ENCODE peak calls at places on chromosomes 11 and 22, in five cellular contexts. One of them, this sample, is unnamed.

GRCh38 chr22:20432244-20432686 is 5.4 kb downstream of the SCARF2 start:
- DNase-seq in activated gamma-delta T cell treated with Interleukin-2 at 50 U/mL for 16 hours: no peak
- DNase-seq in activated effector memory CD4-positive, alpha-beta T cell treated with anti-CD3 and anti-CD28 coated beads, Interleukin-2, amount 50 U/mL, for 16 hours: no peak
- DNase-seq in dorsolateral prefrontal cortex: no peak
- DNase-seq in nephron progenitor cell: no peak
- DNase-seq in this sample: peak

GRCh38 chr11:66032962-66033735 is 6.9 kb upstream of the CATSPER1 start:
- DNase-seq in activated gamma-delta T cell treated with Interleukin-2 at 50 U/mL for 16 hours: no peak
- DNase-seq in activated effector memory CD4-positive, alpha-beta T cell treated with anti-CD3 and anti-CD28 coated beads, Interleukin-2, amount 50 U/mL, for 16 hours: no peak
- DNase-seq in dorsolateral prefrontal cortex: no peak
- DNase-seq in nephron progenitor cell: no peak
- DNase-seq in this sample: no peak

GRCh38 chr11:8229299-8230177 is 34.1 kb downstream of the LMO1 start:
- DNase-seq in activated gamma-delta T cell treated with Interleukin-2 at 50 U/mL for 16 hours: no peak
- DNase-seq in activated effector memory CD4-positive, alpha-beta T cell treated with anti-CD3 and anti-CD28 coated beads, Interleukin-2, amount 50 U/mL, for 16 hours: no peak
- DNase-seq in dorsolateral prefrontal cortex: no peak
- DNase-seq in nephron progenitor cell: no peak
- DNase-seq in this sample: peak

GRCh38 chr11:108927791-108928545 is 263.1 kb downstream of the DDX10 start:
- DNase-seq in activated gamma-delta T cell treated with Interleukin-2 at 50 U/mL for 16 hours: no peak
- DNase-seq in activated effector memory CD4-positive, alpha-beta T cell treated with anti-CD3 and anti-CD28 coated beads, Interleukin-2, amount 50 U/mL, for 16 hours: no peak
- DNase-seq in dorsolateral prefrontal cortex: no peak
- DNase-seq in nephron progenitor cell: no peak
- DNase-seq in this sample: no peak

GRCh38 chr11:118916842-118917388 is 8.8 kb downstream of the BCL9L start:
- DNase-seq in activated gamma-delta T cell treated with Interleukin-2 at 50 U/mL for 16 hours: no peak
- DNase-seq in activated effector memory CD4-positive, alpha-beta T cell treated with anti-CD3 and anti-CD28 coated beads, Interleukin-2, amount 50 U/mL, for 16 hours: no peak
- DNase-seq in dorsolateral prefrontal cortex: no peak
- DNase-seq in nephron progenitor cell: peak
- DNase-seq in this sample: no peak

GRCh38 chr11:110207089-110207488 is 89.3 kb downstream of the RDX start:
- DNase-seq in activated gamma-delta T cell treated with Interleukin-2 at 50 U/mL for 16 hours: no peak
- DNase-seq in activated effector memory CD4-positive, alpha-beta T cell treated with anti-CD3 and anti-CD28 coated beads, Interleukin-2, amount 50 U/mL, for 16 hours: no peak
- DNase-seq in dorsolateral prefrontal cortex: no peak
- DNase-seq in nephron progenitor cell: no peak
- DNase-seq in this sample: no peak

GRCh38 chr22:49548356-49549202 is 279.1 kb downstream of the BRD1 start:
- DNase-seq in activated gamma-delta T cell treated with Interleukin-2 at 50 U/mL for 16 hours: no peak
- DNase-seq in activated effector memory CD4-positive, alpha-beta T cell treated with anti-CD3 and anti-CD28 coated beads, Interleukin-2, amount 50 U/mL, for 16 hours: peak
- DNase-seq in dorsolateral prefrontal cortex: peak
- DNase-seq in nephron progenitor cell: no peak
- DNase-seq in this sample: peak

GRCh38 chr11:44446341-44446712 is 119.1 kb upstream of the CD82 start:
- DNase-seq in activated gamma-delta T cell treated with Interleukin-2 at 50 U/mL for 16 hours: no peak
- DNase-seq in activated effector memory CD4-positive, alpha-beta T cell treated with anti-CD3 and anti-CD28 coated beads, Interleukin-2, amount 50 U/mL, for 16 hours: no peak
- DNase-seq in dorsolateral prefrontal cortex: no peak
- DNase-seq in nephron progenitor cell: no peak
- DNase-seq in this sample: no peak

GRCh38 chr11:72989727-72990126 is 152.4 kb downstream of the FCHSD2 start:
- DNase-seq in activated gamma-delta T cell treated with Interleukin-2 at 50 U/mL for 16 hours: no peak
- DNase-seq in activated effector memory CD4-positive, alpha-beta T cell treated with anti-CD3 and anti-CD28 coated beads, Interleukin-2, amount 50 U/mL, for 16 hours: no peak
- DNase-seq in dorsolateral prefrontal cortex: no peak
- DNase-seq in nephron progenitor cell: no peak
- DNase-seq in this sample: no peak

GRCh38 chr11:13120691-13121090 is 111.6 kb downstream of the RASSF10 start:
- DNase-seq in activated gamma-delta T cell treated with Interleukin-2 at 50 U/mL for 16 hours: no peak
- DNase-seq in activated effector memory CD4-positive, alpha-beta T cell treated with anti-CD3 and anti-CD28 coated beads, Interleukin-2, amount 50 U/mL, for 16 hours: no peak
- DNase-seq in dorsolateral prefrontal cortex: no peak
- DNase-seq in nephron progenitor cell: no peak
- DNase-seq in this sample: no peak

GRCh38 chr11:22785251-22785650 is 44.4 kb downstream of the SVIP start:
- DNase-seq in activated gamma-delta T cell treated with Interleukin-2 at 50 U/mL for 16 hours: no peak
- DNase-seq in activated effector memory CD4-positive, alpha-beta T cell treated with anti-CD3 and anti-CD28 coated beads, Interleukin-2, amount 50 U/mL, for 16 hours: no peak
- DNase-seq in dorsolateral prefrontal cortex: no peak
- DNase-seq in nephron progenitor cell: no peak
- DNase-seq in this sample: no peak

GRCh38 chr11:117022526-117022925 is 75.7 kb downstream of the SIK3 start:
- DNase-seq in activated gamma-delta T cell treated with Interleukin-2 at 50 U/mL for 16 hours: no peak
- DNase-seq in activated effector memory CD4-positive, alpha-beta T cell treated with anti-CD3 and anti-CD28 coated beads, Interleukin-2, amount 50 U/mL, for 16 hours: no peak
- DNase-seq in dorsolateral prefrontal cortex: no peak
- DNase-seq in nephron progenitor cell: no peak
- DNase-seq in this sample: no peak

GRCh38 chr11:66974724-66975402 is at the start of gene C11orf86:
- DNase-seq in activated gamma-delta T cell treated with Interleukin-2 at 50 U/mL for 16 hours: no peak
- DNase-seq in activated effector memory CD4-positive, alpha-beta T cell treated with anti-CD3 and anti-CD28 coated beads, Interleukin-2, amount 50 U/mL, for 16 hours: no peak
- DNase-seq in dorsolateral prefrontal cortex: no peak
- DNase-seq in nephron progenitor cell: peak
- DNase-seq in this sample: no peak

GRCh38 chr11:1830119-1830499 is 4.7 kb upstream of the SYT8 start:
- DNase-seq in activated gamma-delta T cell treated with Interleukin-2 at 50 U/mL for 16 hours: no peak
- DNase-seq in activated effector memory CD4-positive, alpha-beta T cell treated with anti-CD3 and anti-CD28 coated beads, Interleukin-2, amount 50 U/mL, for 16 hours: peak
- DNase-seq in dorsolateral prefrontal cortex: no peak
- DNase-seq in nephron progenitor cell: no peak
- DNase-seq in this sample: no peak

GRCh38 chr22:27370281-27370680 is 431.3 kb downstream of the MN1 start:
- DNase-seq in activated gamma-delta T cell treated with Interleukin-2 at 50 U/mL for 16 hours: no peak
- DNase-seq in activated effector memory CD4-positive, alpha-beta T cell treated with anti-CD3 and anti-CD28 coated beads, Interleukin-2, amount 50 U/mL, for 16 hours: no peak
- DNase-seq in dorsolateral prefrontal cortex: no peak
- DNase-seq in nephron progenitor cell: no peak
- DNase-seq in this sample: no peak

GRCh38 chr11:47879259-47880184 is 31.4 kb upstream of the NUP160 start:
- DNase-seq in activated gamma-delta T cell treated with Interleukin-2 at 50 U/mL for 16 hours: no peak
- DNase-seq in activated effector memory CD4-positive, alpha-beta T cell treated with anti-CD3 and anti-CD28 coated beads, Interleukin-2, amount 50 U/mL, for 16 hours: no peak
- DNase-seq in dorsolateral prefrontal cortex: no peak
- DNase-seq in nephron progenitor cell: no peak
- DNase-seq in this sample: no peak

GRCh38 chr22:41642711-41643110 is 21.6 kb downstream of the XRCC6 start:
- DNase-seq in activated gamma-delta T cell treated with Interleukin-2 at 50 U/mL for 16 hours: no peak
- DNase-seq in activated effector memory CD4-positive, alpha-beta T cell treated with anti-CD3 and anti-CD28 coated beads, Interleukin-2, amount 50 U/mL, for 16 hours: no peak
- DNase-seq in dorsolateral prefrontal cortex: no peak
- DNase-seq in nephron progenitor cell: no peak
- DNase-seq in this sample: no peak

GRCh38 chr11:77409046-77409445 is 64.8 kb downstream of the PAK1 start:
- DNase-seq in activated gamma-delta T cell treated with Interleukin-2 at 50 U/mL for 16 hours: no peak
- DNase-seq in activated effector memory CD4-positive, alpha-beta T cell treated with anti-CD3 and anti-CD28 coated beads, Interleukin-2, amount 50 U/mL, for 16 hours: no peak
- DNase-seq in dorsolateral prefrontal cortex: no peak
- DNase-seq in nephron progenitor cell: no peak
- DNase-seq in this sample: no peak

GRCh38 chr11:92131289-92131890 is 93.2 kb upstream of the FAT3 start:
- DNase-seq in activated gamma-delta T cell treated with Interleukin-2 at 50 U/mL for 16 hours: no peak
- DNase-seq in activated effector memory CD4-positive, alpha-beta T cell treated with anti-CD3 and anti-CD28 coated beads, Interleukin-2, amount 50 U/mL, for 16 hours: no peak
- DNase-seq in dorsolateral prefrontal cortex: no peak
- DNase-seq in nephron progenitor cell: no peak
- DNase-seq in this sample: no peak

GRCh38 chr11:87173185-87174039 is 135.7 kb downstream of the TMEM135 start:
- DNase-seq in activated gamma-delta T cell treated with Interleukin-2 at 50 U/mL for 16 hours: no peak
- DNase-seq in activated effector memory CD4-positive, alpha-beta T cell treated with anti-CD3 and anti-CD28 coated beads, Interleukin-2, amount 50 U/mL, for 16 hours: no peak
- DNase-seq in dorsolateral prefrontal cortex: no peak
- DNase-seq in nephron progenitor cell: no peak
- DNase-seq in this sample: no peak

GRCh38 chr11:14578551-14578956 is 58.4 kb upstream of the PSMA1 start:
- DNase-seq in activated gamma-delta T cell treated with Interleukin-2 at 50 U/mL for 16 hours: peak
- DNase-seq in activated effector memory CD4-positive, alpha-beta T cell treated with anti-CD3 and anti-CD28 coated beads, Interleukin-2, amount 50 U/mL, for 16 hours: peak
- DNase-seq in dorsolateral prefrontal cortex: no peak
- DNase-seq in nephron progenitor cell: no peak
- DNase-seq in this sample: no peak

GRCh38 chr11:83403990-83404389 is 117.8 kb upstream of the CCDC90B start:
- DNase-seq in activated gamma-delta T cell treated with Interleukin-2 at 50 U/mL for 16 hours: no peak
- DNase-seq in activated effector memory CD4-positive, alpha-beta T cell treated with anti-CD3 and anti-CD28 coated beads, Interleukin-2, amount 50 U/mL, for 16 hours: no peak
- DNase-seq in dorsolateral prefrontal cortex: no peak
- DNase-seq in nephron progenitor cell: no peak
- DNase-seq in this sample: no peak

GRCh38 chr22:49849161-49850020 is 4.3 kb upstream of the ZBED4 start:
- DNase-seq in activated gamma-delta T cell treated with Interleukin-2 at 50 U/mL for 16 hours: no peak
- DNase-seq in activated effector memory CD4-positive, alpha-beta T cell treated with anti-CD3 and anti-CD28 coated beads, Interleukin-2, amount 50 U/mL, for 16 hours: peak
- DNase-seq in dorsolateral prefrontal cortex: no peak
- DNase-seq in nephron progenitor cell: peak
- DNase-seq in this sample: peak

GRCh38 chr22:49212466-49212865 is 615.2 kb downstream of the BRD1 start:
- DNase-seq in activated gamma-delta T cell treated with Interleukin-2 at 50 U/mL for 16 hours: no peak
- DNase-seq in activated effector memory CD4-positive, alpha-beta T cell treated with anti-CD3 and anti-CD28 coated beads, Interleukin-2, amount 50 U/mL, for 16 hours: peak
- DNase-seq in dorsolateral prefrontal cortex: peak
- DNase-seq in nephron progenitor cell: no peak
- DNase-seq in this sample: peak

GRCh38 chr11:22640862-22641261 is 15.2 kb upstream of the FANCF start:
- DNase-seq in activated gamma-delta T cell treated with Interleukin-2 at 50 U/mL for 16 hours: no peak
- DNase-seq in activated effector memory CD4-positive, alpha-beta T cell treated with anti-CD3 and anti-CD28 coated beads, Interleukin-2, amount 50 U/mL, for 16 hours: no peak
- DNase-seq in dorsolateral prefrontal cortex: no peak
- DNase-seq in nephron progenitor cell: no peak
- DNase-seq in this sample: no peak

GRCh38 chr11:11177156-11177808 is 175.8 kb downstream of the CSNK2A3 start:
- DNase-seq in activated gamma-delta T cell treated with Interleukin-2 at 50 U/mL for 16 hours: no peak
- DNase-seq in activated effector memory CD4-positive, alpha-beta T cell treated with anti-CD3 and anti-CD28 coated beads, Interleukin-2, amount 50 U/mL, for 16 hours: no peak
- DNase-seq in dorsolateral prefrontal cortex: no peak
- DNase-seq in nephron progenitor cell: no peak
- DNase-seq in this sample: no peak

GRCh38 chr11:131670876-131671275 is 300.5 kb downstream of the NTM start:
- DNase-seq in activated gamma-delta T cell treated with Interleukin-2 at 50 U/mL for 16 hours: no peak
- DNase-seq in activated effector memory CD4-positive, alpha-beta T cell treated with anti-CD3 and anti-CD28 coated beads, Interleukin-2, amount 50 U/mL, for 16 hours: no peak
- DNase-seq in dorsolateral prefrontal cortex: no peak
- DNase-seq in nephron progenitor cell: no peak
- DNase-seq in this sample: no peak

GRCh38 chr22:42678894-42679293 is 29.7 kb upstream of the CYB5R3 start:
- DNase-seq in activated gamma-delta T cell treated with Interleukin-2 at 50 U/mL for 16 hours: no peak
- DNase-seq in activated effector memory CD4-positive, alpha-beta T cell treated with anti-CD3 and anti-CD28 coated beads, Interleukin-2, amount 50 U/mL, for 16 hours: no peak
- DNase-seq in dorsolateral prefrontal cortex: no peak
- DNase-seq in nephron progenitor cell: no peak
- DNase-seq in this sample: no peak

GRCh38 chr11:111427471-111427912 is 48.4 kb upstream of the POU2AF1 start:
- DNase-seq in activated gamma-delta T cell treated with Interleukin-2 at 50 U/mL for 16 hours: no peak
- DNase-seq in activated effector memory CD4-positive, alpha-beta T cell treated with anti-CD3 and anti-CD28 coated beads, Interleukin-2, amount 50 U/mL, for 16 hours: no peak
- DNase-seq in dorsolateral prefrontal cortex: no peak
- DNase-seq in nephron progenitor cell: no peak
- DNase-seq in this sample: no peak

GRCh38 chr11:99773646-99774045 is 752.9 kb downstream of the CNTN5 start:
- DNase-seq in activated gamma-delta T cell treated with Interleukin-2 at 50 U/mL for 16 hours: no peak
- DNase-seq in activated effector memory CD4-positive, alpha-beta T cell treated with anti-CD3 and anti-CD28 coated beads, Interleukin-2, amount 50 U/mL, for 16 hours: no peak
- DNase-seq in dorsolateral prefrontal cortex: no peak
- DNase-seq in nephron progenitor cell: no peak
- DNase-seq in this sample: no peak

GRCh38 chr22:39622881-39623367 is 52.4 kb downstream of the CACNA1I start:
- DNase-seq in activated gamma-delta T cell treated with Interleukin-2 at 50 U/mL for 16 hours: peak
- DNase-seq in activated effector memory CD4-positive, alpha-beta T cell treated with anti-CD3 and anti-CD28 coated beads, Interleukin-2, amount 50 U/mL, for 16 hours: peak
- DNase-seq in dorsolateral prefrontal cortex: peak
- DNase-seq in nephron progenitor cell: peak
- DNase-seq in this sample: peak

GRCh38 chr22:36864454-36865215 is 3.8 kb downstream of the NCF4 start:
- DNase-seq in activated gamma-delta T cell treated with Interleukin-2 at 50 U/mL for 16 hours: no peak
- DNase-seq in activated effector memory CD4-positive, alpha-beta T cell treated with anti-CD3 and anti-CD28 coated beads, Interleukin-2, amount 50 U/mL, for 16 hours: no peak
- DNase-seq in dorsolateral prefrontal cortex: no peak
- DNase-seq in nephron progenitor cell: no peak
- DNase-seq in this sample: peak

GRCh38 chr11:65827774-65828156 is 6.0 kb upstream of the SNX32 start:
- DNase-seq in activated gamma-delta T cell treated with Interleukin-2 at 50 U/mL for 16 hours: no peak
- DNase-seq in activated effector memory CD4-positive, alpha-beta T cell treated with anti-CD3 and anti-CD28 coated beads, Interleukin-2, amount 50 U/mL, for 16 hours: no peak
- DNase-seq in dorsolateral prefrontal cortex: no peak
- DNase-seq in nephron progenitor cell: no peak
- DNase-seq in this sample: no peak